ENCODE peak calls at places on chromosomes 6 and 20, in eight cellular contexts. One of them, this sample, is unnamed.

GRCh38 chr6:96570053-96570452 is 7.1 kb downstream of the FHL5 start:
- DNase-seq in ascending aorta: no peak
- DNase-seq in activated CD8-positive, alpha-beta T cell treated with anti-CD3 and anti-CD28 coated beads for 36 hours: no peak
- DNase-seq in mucosa of descending colon: no peak
- DNase-seq in cardiac fibroblast: no peak
- DNase-seq in neural crest cell: no peak
- DNase-seq in kidney: no peak
- DNase-seq in GM12865: no peak
- DNase-seq in this sample: no peak

GRCh38 chr6:58113960-58114359 is 796.5 kb downstream of the PRIM2 start:
- DNase-seq in ascending aorta: no peak
- DNase-seq in activated CD8-positive, alpha-beta T cell treated with anti-CD3 and anti-CD28 coated beads for 36 hours: no peak
- DNase-seq in mucosa of descending colon: no peak
- DNase-seq in cardiac fibroblast: no peak
- DNase-seq in neural crest cell: no peak
- DNase-seq in kidney: no peak
- DNase-seq in GM12865: no peak
- DNase-seq in this sample: no peak

GRCh38 chr6:144259988-144260387 is 25.1 kb upstream of the UTRN start:
- DNase-seq in ascending aorta: no peak
- DNase-seq in activated CD8-positive, alpha-beta T cell treated with anti-CD3 and anti-CD28 coated beads for 36 hours: no peak
- DNase-seq in mucosa of descending colon: no peak
- DNase-seq in cardiac fibroblast: peak; percentile 20
- DNase-seq in neural crest cell: no peak
- DNase-seq in kidney: no peak
- DNase-seq in GM12865: no peak
- DNase-seq in this sample: no peak

GRCh38 chr6:117269649-117270120 is 4.3 kb downstream of the VGLL2 start:
- DNase-seq in ascending aorta: no peak
- DNase-seq in activated CD8-positive, alpha-beta T cell treated with anti-CD3 and anti-CD28 coated beads for 36 hours: no peak
- DNase-seq in mucosa of descending colon: no peak
- DNase-seq in cardiac fibroblast: no peak
- DNase-seq in neural crest cell: no peak
- DNase-seq in kidney: no peak
- DNase-seq in GM12865: no peak
- DNase-seq in this sample: no peak

GRCh38 chr6:8059129-8059528 is 5.1 kb downstream of the BLOC1S5 start:
- DNase-seq in ascending aorta: no peak
- DNase-seq in activated CD8-positive, alpha-beta T cell treated with anti-CD3 and anti-CD28 coated beads for 36 hours: no peak
- DNase-seq in mucosa of descending colon: no peak
- DNase-seq in cardiac fibroblast: peak; percentile 74
- DNase-seq in neural crest cell: no peak
- DNase-seq in kidney: no peak
- DNase-seq in GM12865: peak; percentile 33
- DNase-seq in this sample: no peak

GRCh38 chr6:154058963-154059680 is 20.1 kb downstream of the OPRM1 start:
- DNase-seq in ascending aorta: no peak
- DNase-seq in activated CD8-positive, alpha-beta T cell treated with anti-CD3 and anti-CD28 coated beads for 36 hours: no peak
- DNase-seq in mucosa of descending colon: no peak
- DNase-seq in cardiac fibroblast: no peak
- DNase-seq in neural crest cell: no peak
- DNase-seq in kidney: no peak
- DNase-seq in GM12865: no peak
- DNase-seq in this sample: no peak

GRCh38 chr6:28401172-28401571 is 1.6 kb upstream of the ZSCAN12 start:
- DNase-seq in ascending aorta: no peak
- DNase-seq in activated CD8-positive, alpha-beta T cell treated with anti-CD3 and anti-CD28 coated beads for 36 hours: no peak
- DNase-seq in mucosa of descending colon: no peak
- DNase-seq in cardiac fibroblast: no peak
- DNase-seq in neural crest cell: no peak
- DNase-seq in kidney: no peak
- DNase-seq in GM12865: no peak
- DNase-seq in this sample: no peak

GRCh38 chr6:159988983-159989454 is 20.1 kb downstream of the IGF2R start:
- DNase-seq in ascending aorta: no peak
- DNase-seq in activated CD8-positive, alpha-beta T cell treated with anti-CD3 and anti-CD28 coated beads for 36 hours: peak; percentile 56
- DNase-seq in mucosa of descending colon: no peak
- DNase-seq in cardiac fibroblast: peak; percentile 51
- DNase-seq in neural crest cell: no peak
- DNase-seq in kidney: no peak
- DNase-seq in GM12865: no peak
- DNase-seq in this sample: no peak

GRCh38 chr6:3233321-3233720 is 5.9 kb upstream of the TUBB2B start:
- DNase-seq in ascending aorta: no peak
- DNase-seq in activated CD8-positive, alpha-beta T cell treated with anti-CD3 and anti-CD28 coated beads for 36 hours: no peak
- DNase-seq in mucosa of descending colon: no peak
- DNase-seq in cardiac fibroblast: no peak
- DNase-seq in neural crest cell: no peak
- DNase-seq in kidney: no peak
- DNase-seq in GM12865: no peak
- DNase-seq in this sample: no peak

GRCh38 chr6:153038378-153038777 is 35.9 kb upstream of the MTRF1L start:
- DNase-seq in ascending aorta: no peak
- DNase-seq in activated CD8-positive, alpha-beta T cell treated with anti-CD3 and anti-CD28 coated beads for 36 hours: no peak
- DNase-seq in mucosa of descending colon: no peak
- DNase-seq in cardiac fibroblast: peak; percentile 15
- DNase-seq in neural crest cell: no peak
- DNase-seq in kidney: no peak
- DNase-seq in GM12865: no peak
- DNase-seq in this sample: no peak

GRCh38 chr6:152244998-152245630 is 392.0 kb downstream of the SYNE1 start:
- DNase-seq in ascending aorta: no peak
- DNase-seq in activated CD8-positive, alpha-beta T cell treated with anti-CD3 and anti-CD28 coated beads for 36 hours: no peak
- DNase-seq in mucosa of descending colon: no peak
- DNase-seq in cardiac fibroblast: peak; percentile 23
- DNase-seq in neural crest cell: no peak
- DNase-seq in kidney: no peak
- DNase-seq in GM12865: no peak
- DNase-seq in this sample: no peak

GRCh38 chr6:36389353-36389752 is 1.9 kb upstream of the ETV7 start:
- DNase-seq in ascending aorta: no peak
- DNase-seq in activated CD8-positive, alpha-beta T cell treated with anti-CD3 and anti-CD28 coated beads for 36 hours: no peak
- DNase-seq in mucosa of descending colon: no peak
- DNase-seq in cardiac fibroblast: no peak
- DNase-seq in neural crest cell: no peak
- DNase-seq in kidney: no peak
- DNase-seq in GM12865: no peak
- DNase-seq in this sample: no peak

GRCh38 chr6:36383608-36384007 is 3.9 kb downstream of the ETV7 start:
- DNase-seq in ascending aorta: no peak
- DNase-seq in activated CD8-positive, alpha-beta T cell treated with anti-CD3 and anti-CD28 coated beads for 36 hours: peak; percentile 13
- DNase-seq in mucosa of descending colon: no peak
- DNase-seq in cardiac fibroblast: no peak
- DNase-seq in neural crest cell: no peak
- DNase-seq in kidney: no peak
- DNase-seq in GM12865: no peak
- DNase-seq in this sample: no peak

GRCh38 chr6:36384095-36384494 is 3.4 kb downstream of the ETV7 start:
- DNase-seq in ascending aorta: no peak
- DNase-seq in activated CD8-positive, alpha-beta T cell treated with anti-CD3 and anti-CD28 coated beads for 36 hours: no peak
- DNase-seq in mucosa of descending colon: no peak
- DNase-seq in cardiac fibroblast: no peak
- DNase-seq in neural crest cell: no peak
- DNase-seq in kidney: no peak
- DNase-seq in GM12865: no peak
- DNase-seq in this sample: no peak

GRCh38 chr6:36387440-36388303 is at the start of gene ETV7:
- DNase-seq in ascending aorta: no peak
- DNase-seq in activated CD8-positive, alpha-beta T cell treated with anti-CD3 and anti-CD28 coated beads for 36 hours: peak; percentile 49
- DNase-seq in mucosa of descending colon: peak; percentile 73
- DNase-seq in cardiac fibroblast: peak; percentile 26
- DNase-seq in neural crest cell: no peak
- DNase-seq in kidney: no peak
- DNase-seq in GM12865: peak; percentile 52
- DNase-seq in this sample: peak; percentile 26

DNA sequence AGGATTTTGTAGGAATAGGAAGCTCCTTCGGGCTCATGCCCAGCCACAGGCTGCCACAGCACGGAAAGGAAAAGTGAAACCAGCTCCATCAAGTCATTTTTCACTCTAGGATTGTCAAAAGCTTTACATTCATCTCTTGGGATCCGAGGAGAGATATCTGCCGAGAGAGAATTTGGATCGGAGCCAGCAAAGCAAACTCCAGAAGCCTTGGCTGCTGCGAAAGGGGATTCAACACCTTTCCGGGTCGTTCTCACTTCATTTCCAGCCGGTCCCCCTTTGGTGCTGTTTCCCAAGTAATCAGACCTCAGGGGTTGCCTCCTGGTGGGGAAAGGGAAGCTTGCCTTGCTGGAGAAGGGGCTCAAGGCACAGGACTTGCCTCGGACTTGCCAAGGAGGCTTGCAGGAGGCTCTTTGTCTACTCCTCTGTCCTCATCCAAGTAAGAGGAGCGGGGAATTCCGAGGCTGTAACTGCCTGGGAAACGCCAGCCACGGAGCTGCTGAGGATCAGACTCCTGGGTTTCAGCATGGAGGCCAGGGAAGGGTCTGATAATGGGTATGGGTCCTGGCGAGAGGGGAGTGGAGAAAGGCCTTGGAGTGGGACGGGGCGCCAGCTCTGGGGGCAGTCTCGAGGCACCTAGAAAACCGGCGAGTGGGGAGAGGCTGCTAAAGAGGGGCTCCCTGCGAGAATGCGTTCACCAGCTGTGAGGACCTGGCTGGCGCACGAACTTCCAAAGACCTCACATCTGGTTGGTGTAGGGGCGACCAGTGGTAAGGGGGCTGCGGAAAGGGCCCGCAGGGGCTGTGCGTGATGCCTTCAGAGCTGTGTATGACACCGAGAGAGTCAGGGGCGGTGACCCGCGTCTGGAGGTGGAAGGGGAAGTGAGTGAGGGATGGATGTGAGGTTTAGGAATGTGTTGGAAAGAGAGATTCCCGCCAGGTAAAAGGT is 702 bp downstream of the ETV7 start:
- DNase-seq in ascending aorta: no peak
- DNase-seq in activated CD8-positive, alpha-beta T cell treated with anti-CD3 and anti-CD28 coated beads for 36 hours: peak; percentile 18
- DNase-seq in mucosa of descending colon: peak; percentile 63
- DNase-seq in cardiac fibroblast: peak; percentile 69
- DNase-seq in neural crest cell: no peak
- DNase-seq in kidney: no peak
- DNase-seq in GM12865: no peak
- DNase-seq in this sample: peak; percentile 25
- TF ChIP-seq CTCF in ascending aorta: no peak
- TF ChIP-seq CTCF in activated CD8-positive, alpha-beta T cell treated with anti-CD3 and anti-CD28 coated beads for 36 hours: no peak
- TF ChIP-seq CTCF in mucosa of descending colon: no peak
- TF ChIP-seq CTCF in cardiac fibroblast: no peak
- TF ChIP-seq CTCF in neural crest cell: peak; percentile 36
- TF ChIP-seq CTCF in kidney: no peak
- TF ChIP-seq CTCF in GM12865: no peak
- TF ChIP-seq CTCF in this sample: no peak

DNA sequence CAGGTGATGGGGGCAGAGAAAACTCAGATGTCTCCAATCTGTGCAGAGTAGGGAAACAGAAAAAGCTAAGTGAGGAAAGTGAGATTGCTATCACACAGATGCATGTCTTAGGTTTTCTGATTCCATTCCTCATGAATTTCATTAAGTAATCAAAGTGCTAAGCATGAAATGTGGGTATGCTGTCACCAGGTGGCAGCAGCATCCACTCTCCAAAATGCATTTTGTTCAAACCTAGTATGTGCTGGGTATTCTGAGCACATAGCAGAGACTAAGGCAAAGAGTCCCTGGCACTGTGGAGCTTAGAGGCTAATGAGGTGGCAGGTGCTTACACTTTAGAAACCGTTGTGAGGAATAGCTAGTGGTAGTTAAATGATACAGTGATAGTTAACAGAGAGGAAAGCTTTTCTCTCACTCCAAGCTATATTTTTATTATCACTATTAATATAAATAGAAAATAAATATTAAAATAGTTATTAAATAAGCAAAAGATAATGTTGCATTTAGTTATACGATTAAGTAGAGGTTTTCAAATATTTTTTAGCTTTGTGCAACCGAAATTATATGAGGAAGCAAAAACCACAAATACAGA is 179.5 kb downstream of the CDH26 start:
- DNase-seq in ascending aorta: no peak
- DNase-seq in activated CD8-positive, alpha-beta T cell treated with anti-CD3 and anti-CD28 coated beads for 36 hours: peak; percentile 56
- DNase-seq in mucosa of descending colon: no peak
- DNase-seq in cardiac fibroblast: no peak
- DNase-seq in neural crest cell: peak; percentile 14
- DNase-seq in kidney: no peak
- DNase-seq in GM12865: peak; percentile 14
- DNase-seq in this sample: peak; percentile 51
- TF ChIP-seq CTCF in ascending aorta: no peak
- TF ChIP-seq CTCF in activated CD8-positive, alpha-beta T cell treated with anti-CD3 and anti-CD28 coated beads for 36 hours: peak; percentile 56
- TF ChIP-seq CTCF in mucosa of descending colon: no peak
- TF ChIP-seq CTCF in cardiac fibroblast: peak; percentile 42
- TF ChIP-seq CTCF in neural crest cell: peak; percentile 66
- TF ChIP-seq CTCF in kidney: peak; percentile 24
- TF ChIP-seq CTCF in GM12865: peak; percentile 32
- TF ChIP-seq CTCF in this sample: peak; percentile 82

GRCh38 chr20:37282558-37282957 is 6.9 kb upstream of the MANBAL start:
- DNase-seq in ascending aorta: no peak
- DNase-seq in activated CD8-positive, alpha-beta T cell treated with anti-CD3 and anti-CD28 coated beads for 36 hours: no peak
- DNase-seq in mucosa of descending colon: no peak
- DNase-seq in cardiac fibroblast: peak; percentile 84
- DNase-seq in neural crest cell: no peak
- DNase-seq in kidney: no peak
- DNase-seq in GM12865: no peak
- DNase-seq in this sample: peak; percentile 18
- TF ChIP-seq CTCF in ascending aorta: peak; percentile 27
- TF ChIP-seq CTCF in activated CD8-positive, alpha-beta T cell treated with anti-CD3 and anti-CD28 coated beads for 36 hours: no peak
- TF ChIP-seq CTCF in mucosa of descending colon: no peak
- TF ChIP-seq CTCF in cardiac fibroblast: peak; percentile 63
- TF ChIP-seq CTCF in neural crest cell: no peak
- TF ChIP-seq CTCF in kidney: peak; percentile 29
- TF ChIP-seq CTCF in GM12865: no peak
- TF ChIP-seq CTCF in this sample: no peak

GRCh38 chr6:113871975-113872374 is 14.8 kb downstream of the MARCKS start:
- DNase-seq in ascending aorta: no peak
- DNase-seq in activated CD8-positive, alpha-beta T cell treated with anti-CD3 and anti-CD28 coated beads for 36 hours: no peak
- DNase-seq in mucosa of descending colon: no peak
- DNase-seq in cardiac fibroblast: no peak
- DNase-seq in neural crest cell: no peak
- DNase-seq in kidney: no peak
- DNase-seq in GM12865: peak; percentile 47
- DNase-seq in this sample: no peak

GRCh38 chr6:113876654-113877053 is 19.5 kb downstream of the MARCKS start:
- DNase-seq in ascending aorta: no peak
- DNase-seq in activated CD8-positive, alpha-beta T cell treated with anti-CD3 and anti-CD28 coated beads for 36 hours: no peak
- DNase-seq in mucosa of descending colon: no peak
- DNase-seq in cardiac fibroblast: no peak
- DNase-seq in neural crest cell: no peak
- DNase-seq in kidney: no peak
- DNase-seq in GM12865: no peak
- DNase-seq in this sample: no peak

GRCh38 chr6:113870917-113871316 is 13.8 kb downstream of the MARCKS start:
- DNase-seq in ascending aorta: no peak
- DNase-seq in activated CD8-positive, alpha-beta T cell treated with anti-CD3 and anti-CD28 coated beads for 36 hours: no peak
- DNase-seq in mucosa of descending colon: no peak
- DNase-seq in cardiac fibroblast: no peak
- DNase-seq in neural crest cell: no peak
- DNase-seq in kidney: no peak
- DNase-seq in GM12865: no peak
- DNase-seq in this sample: no peak

GRCh38 chr6:113875470-113875869 is 18.3 kb downstream of the MARCKS start:
- DNase-seq in ascending aorta: no peak
- DNase-seq in activated CD8-positive, alpha-beta T cell treated with anti-CD3 and anti-CD28 coated beads for 36 hours: no peak
- DNase-seq in mucosa of descending colon: no peak
- DNase-seq in cardiac fibroblast: peak; percentile 31
- DNase-seq in neural crest cell: no peak
- DNase-seq in kidney: no peak
- DNase-seq in GM12865: no peak
- DNase-seq in this sample: no peak

GRCh38 chr6:113873043-113873667 is 16.0 kb downstream of the MARCKS start:
- DNase-seq in ascending aorta: no peak
- DNase-seq in activated CD8-positive, alpha-beta T cell treated with anti-CD3 and anti-CD28 coated beads for 36 hours: peak; percentile 34
- DNase-seq in mucosa of descending colon: peak; percentile 74
- DNase-seq in cardiac fibroblast: no peak
- DNase-seq in neural crest cell: no peak
- DNase-seq in kidney: peak; percentile 69
- DNase-seq in GM12865: peak; percentile 85
- DNase-seq in this sample: no peak
- TF ChIP-seq CTCF in ascending aorta: no peak
- TF ChIP-seq CTCF in activated CD8-positive, alpha-beta T cell treated with anti-CD3 and anti-CD28 coated beads for 36 hours: no peak
- TF ChIP-seq CTCF in mucosa of descending colon: no peak
- TF ChIP-seq CTCF in cardiac fibroblast: no peak
- TF ChIP-seq CTCF in neural crest cell: no peak
- TF ChIP-seq CTCF in kidney: no peak
- TF ChIP-seq CTCF in GM12865: no peak
- TF ChIP-seq CTCF in this sample: no peak